ENCODE peak calls at places on chromosomes 6 and 20, in ten cellular contexts. One of them, this sample, is unnamed.

GRCh38 chr6:6918216-6918983 is 189.4 kb upstream of the RREB1 start:
- DNase-seq in GM12865: peak; percentile 89
- DNase-seq in heart right ventricle: no peak
- DNase-seq in AG10803: peak; percentile 64
- DNase-seq in naive thymus-derived CD4-positive, alpha-beta T cell: no peak
- DNase-seq in dorsolateral prefrontal cortex: peak; percentile 79
- DNase-seq in tibial artery: no peak
- DNase-seq in BE2C: no peak
- DNase-seq in AG04449: no peak
- DNase-seq in thyroid gland: no peak
- DNase-seq in this sample: peak; percentile 71

GRCh38 chr6:108609276-108609769 is 48.6 kb downstream of the FOXO3 start:
- DNase-seq in heart right ventricle: no peak
- DNase-seq in tibial artery: peak; percentile 30
- DNase-seq in dorsolateral prefrontal cortex: no peak
- DNase-seq in AG04449: no peak
- DNase-seq in AG10803: peak; percentile 81
- DNase-seq in naive thymus-derived CD4-positive, alpha-beta T cell: no peak
- DNase-seq in BE2C: no peak
- DNase-seq in thyroid gland: no peak
- DNase-seq in GM12865: no peak
- DNase-seq in this sample: no peak

GRCh38 chr6:142377112-142377848 is 75.5 kb downstream of the ADGRG6 start:
- DNase-seq in AG04449: no peak
- DNase-seq in thyroid gland: no peak
- DNase-seq in dorsolateral prefrontal cortex: no peak
- DNase-seq in tibial artery: no peak
- DNase-seq in BE2C: peak; percentile 16
- DNase-seq in AG10803: no peak
- DNase-seq in GM12865: no peak
- DNase-seq in heart right ventricle: peak; percentile 9
- DNase-seq in naive thymus-derived CD4-positive, alpha-beta T cell: no peak
- DNase-seq in this sample: no peak

GRCh38 chr6:93786474-93787330 is 367.3 kb upstream of the EPHA7 start:
- DNase-seq in naive thymus-derived CD4-positive, alpha-beta T cell: no peak
- DNase-seq in AG04449: no peak
- DNase-seq in thyroid gland: no peak
- DNase-seq in GM12865: no peak
- DNase-seq in dorsolateral prefrontal cortex: no peak
- DNase-seq in tibial artery: no peak
- DNase-seq in AG10803: no peak
- DNase-seq in BE2C: no peak
- DNase-seq in heart right ventricle: no peak
- DNase-seq in this sample: no peak

GRCh38 chr6:2961971-2962370 is 9.4 kb downstream of the SERPINB6 start:
- DNase-seq in AG10803: no peak
- DNase-seq in tibial artery: no peak
- DNase-seq in dorsolateral prefrontal cortex: no peak
- DNase-seq in thyroid gland: no peak
- DNase-seq in GM12865: no peak
- DNase-seq in AG04449: no peak
- DNase-seq in heart right ventricle: no peak
- DNase-seq in BE2C: no peak
- DNase-seq in naive thymus-derived CD4-positive, alpha-beta T cell: no peak
- DNase-seq in this sample: no peak

GRCh38 chr20:48722002-48722731 is 105.6 kb downstream of the PREX1 start:
- DNase-seq in GM12865: peak; percentile 81
- DNase-seq in thyroid gland: peak; percentile 13
- DNase-seq in tibial artery: peak; percentile 82
- DNase-seq in heart right ventricle: no peak
- DNase-seq in AG10803: peak; percentile 81
- DNase-seq in dorsolateral prefrontal cortex: no peak
- DNase-seq in AG04449: no peak
- DNase-seq in BE2C: no peak
- DNase-seq in naive thymus-derived CD4-positive, alpha-beta T cell: no peak
- DNase-seq in this sample: no peak

GRCh38 chr20:20148774-20149173 is 96.4 kb downstream of the CFAP61 start:
- DNase-seq in AG04449: no peak
- DNase-seq in AG10803: no peak
- DNase-seq in naive thymus-derived CD4-positive, alpha-beta T cell: no peak
- DNase-seq in tibial artery: no peak
- DNase-seq in dorsolateral prefrontal cortex: no peak
- DNase-seq in heart right ventricle: no peak
- DNase-seq in BE2C: no peak
- DNase-seq in thyroid gland: no peak
- DNase-seq in GM12865: no peak
- DNase-seq in this sample: no peak

GRCh38 chr6:122289721-122290501 is 109.5 kb upstream of the HSF2 start:
- DNase-seq in thyroid gland: no peak
- DNase-seq in AG04449: no peak
- DNase-seq in naive thymus-derived CD4-positive, alpha-beta T cell: no peak
- DNase-seq in BE2C: no peak
- DNase-seq in AG10803: peak; percentile 14
- DNase-seq in GM12865: no peak
- DNase-seq in heart right ventricle: no peak
- DNase-seq in tibial artery: no peak
- DNase-seq in dorsolateral prefrontal cortex: no peak
- DNase-seq in this sample: peak; percentile 23

GRCh38 chr6:143620461-143620860 is 57.3 kb upstream of the PHACTR2 start:
- DNase-seq in GM12865: no peak
- DNase-seq in BE2C: no peak
- DNase-seq in heart right ventricle: no peak
- DNase-seq in thyroid gland: no peak
- DNase-seq in naive thymus-derived CD4-positive, alpha-beta T cell: no peak
- DNase-seq in AG10803: peak; percentile 60
- DNase-seq in tibial artery: no peak
- DNase-seq in dorsolateral prefrontal cortex: no peak
- DNase-seq in AG04449: peak; percentile 23
- DNase-seq in this sample: peak; percentile 39

GRCh38 chr6:134543128-134543527 is 225.2 kb upstream of the SGK1 start:
- DNase-seq in heart right ventricle: no peak
- DNase-seq in thyroid gland: no peak
- DNase-seq in BE2C: no peak
- DNase-seq in GM12865: no peak
- DNase-seq in dorsolateral prefrontal cortex: no peak
- DNase-seq in AG04449: no peak
- DNase-seq in AG10803: no peak
- DNase-seq in naive thymus-derived CD4-positive, alpha-beta T cell: peak; percentile 30
- DNase-seq in tibial artery: no peak
- DNase-seq in this sample: no peak

GRCh38 chr6:134539865-134540323 is 222.0 kb upstream of the SGK1 start:
- DNase-seq in naive thymus-derived CD4-positive, alpha-beta T cell: peak; percentile 31
- DNase-seq in heart right ventricle: no peak
- DNase-seq in BE2C: peak; percentile 17
- DNase-seq in AG10803: no peak
- DNase-seq in dorsolateral prefrontal cortex: no peak
- DNase-seq in thyroid gland: no peak
- DNase-seq in GM12865: no peak
- DNase-seq in tibial artery: no peak
- DNase-seq in AG04449: no peak
- DNase-seq in this sample: no peak

GRCh38 chr6:134537146-134537555 is 219.2 kb upstream of the SGK1 start:
- DNase-seq in heart right ventricle: no peak
- DNase-seq in BE2C: no peak
- DNase-seq in tibial artery: no peak
- DNase-seq in AG10803: peak; percentile 90
- DNase-seq in AG04449: peak; percentile 92
- DNase-seq in dorsolateral prefrontal cortex: no peak
- DNase-seq in thyroid gland: no peak
- DNase-seq in GM12865: no peak
- DNase-seq in naive thymus-derived CD4-positive, alpha-beta T cell: no peak
- DNase-seq in this sample: no peak

GRCh38 chr6:134544737-134545136 is 226.8 kb upstream of the SGK1 start:
- DNase-seq in heart right ventricle: no peak
- DNase-seq in GM12865: no peak
- DNase-seq in tibial artery: no peak
- DNase-seq in AG04449: no peak
- DNase-seq in thyroid gland: no peak
- DNase-seq in BE2C: no peak
- DNase-seq in naive thymus-derived CD4-positive, alpha-beta T cell: no peak
- DNase-seq in dorsolateral prefrontal cortex: no peak
- DNase-seq in AG10803: no peak
- DNase-seq in this sample: no peak

GRCh38 chr6:134541001-134541400 is 223.1 kb upstream of the SGK1 start:
- DNase-seq in GM12865: no peak
- DNase-seq in AG04449: no peak
- DNase-seq in naive thymus-derived CD4-positive, alpha-beta T cell: no peak
- DNase-seq in tibial artery: no peak
- DNase-seq in heart right ventricle: no peak
- DNase-seq in thyroid gland: no peak
- DNase-seq in dorsolateral prefrontal cortex: no peak
- DNase-seq in BE2C: no peak
- DNase-seq in AG10803: no peak
- DNase-seq in this sample: no peak
- H3K4me3 ChIP-seq in GM12865: no peak overlapping the region
- H3K4me3 ChIP-seq in AG04449: no peak overlapping the region
- H3K4me3 ChIP-seq in naive thymus-derived CD4-positive, alpha-beta T cell: no peak overlapping the region
- H3K4me3 ChIP-seq in tibial artery: no peak overlapping the region
- H3K4me3 ChIP-seq in heart right ventricle: no peak overlapping the region
- H3K4me3 ChIP-seq in thyroid gland: no peak overlapping the region
- H3K4me3 ChIP-seq in dorsolateral prefrontal cortex: no peak overlapping the region
- H3K4me3 ChIP-seq in BE2C: no peak overlapping the region
- H3K4me3 ChIP-seq in AG10803: no peak overlapping the region
- H3K4me3 ChIP-seq in this sample: no peak overlapping the region

DNA sequence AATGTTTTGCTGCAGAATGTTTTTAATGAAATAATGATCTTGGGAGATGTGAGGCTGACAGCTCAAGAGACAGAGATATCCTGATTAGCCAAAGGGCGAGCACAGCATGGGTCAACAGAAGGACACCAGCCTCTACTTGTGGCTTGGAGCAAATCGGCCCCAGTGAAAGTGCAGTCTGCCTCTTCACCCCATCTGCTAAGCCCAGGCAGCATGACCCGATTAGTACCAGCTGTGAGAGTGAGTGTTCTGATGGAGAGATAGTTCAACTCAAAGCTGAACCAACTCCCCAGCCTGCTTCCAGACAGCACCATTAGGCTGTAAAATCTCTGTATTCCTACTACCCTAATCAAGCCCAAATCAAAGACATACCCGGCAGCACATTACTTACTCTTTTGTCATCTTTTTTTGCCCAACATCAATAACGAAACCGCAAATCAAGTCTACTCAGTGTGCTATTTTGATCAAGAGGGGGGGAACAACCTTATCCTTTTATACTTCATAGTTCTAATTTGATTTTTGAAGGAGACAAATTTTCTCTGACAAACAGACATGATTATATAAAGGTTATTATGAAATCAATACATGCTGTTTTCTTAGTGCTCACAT is 514.1 kb upstream of the NRSN1 start:
- DNase-seq in heart right ventricle: no peak
- DNase-seq in AG04449: no peak
- DNase-seq in AG10803: no peak
- DNase-seq in thyroid gland: no peak
- DNase-seq in tibial artery: no peak
- DNase-seq in BE2C: peak; percentile 74
- DNase-seq in GM12865: no peak
- DNase-seq in naive thymus-derived CD4-positive, alpha-beta T cell: no peak
- DNase-seq in dorsolateral prefrontal cortex: no peak
- DNase-seq in this sample: no peak
- H3K4me3 ChIP-seq in heart right ventricle: no peak overlapping the region
- H3K4me3 ChIP-seq in AG04449: no peak overlapping the region
- H3K4me3 ChIP-seq in AG10803: no peak overlapping the region
- H3K4me3 ChIP-seq in thyroid gland: no peak overlapping the region
- H3K4me3 ChIP-seq in tibial artery: no peak overlapping the region
- H3K4me3 ChIP-seq in BE2C: peak overlapping the region; percentile 6
- H3K4me3 ChIP-seq in GM12865: no peak overlapping the region
- H3K4me3 ChIP-seq in naive thymus-derived CD4-positive, alpha-beta T cell: no peak overlapping the region
- H3K4me3 ChIP-seq in dorsolateral prefrontal cortex: no peak overlapping the region
- H3K4me3 ChIP-seq in this sample: no peak overlapping the region

GRCh38 chr6:96391776-96392175 is 129.8 kb upstream of the UFL1 start:
- DNase-seq in heart right ventricle: no peak
- DNase-seq in GM12865: peak; percentile 34
- DNase-seq in BE2C: peak; percentile 33
- DNase-seq in tibial artery: no peak
- DNase-seq in thyroid gland: peak; percentile 74
- DNase-seq in AG10803: no peak
- DNase-seq in dorsolateral prefrontal cortex: peak; percentile 76
- DNase-seq in AG04449: no peak
- DNase-seq in naive thymus-derived CD4-positive, alpha-beta T cell: no peak
- DNase-seq in this sample: peak; percentile 11
- H3K4me3 ChIP-seq in heart right ventricle: no peak overlapping the region
- H3K4me3 ChIP-seq in GM12865: no peak overlapping the region
- H3K4me3 ChIP-seq in BE2C: no peak overlapping the region
- H3K4me3 ChIP-seq in tibial artery: no peak overlapping the region
- H3K4me3 ChIP-seq in thyroid gland: no peak overlapping the region
- H3K4me3 ChIP-seq in AG10803: no peak overlapping the region
- H3K4me3 ChIP-seq in dorsolateral prefrontal cortex: peak overlapping the region; percentile 6
- H3K4me3 ChIP-seq in AG04449: no peak overlapping the region
- H3K4me3 ChIP-seq in naive thymus-derived CD4-positive, alpha-beta T cell: no peak overlapping the region
- H3K4me3 ChIP-seq in this sample: peak overlapping the region; percentile 30

DNA sequence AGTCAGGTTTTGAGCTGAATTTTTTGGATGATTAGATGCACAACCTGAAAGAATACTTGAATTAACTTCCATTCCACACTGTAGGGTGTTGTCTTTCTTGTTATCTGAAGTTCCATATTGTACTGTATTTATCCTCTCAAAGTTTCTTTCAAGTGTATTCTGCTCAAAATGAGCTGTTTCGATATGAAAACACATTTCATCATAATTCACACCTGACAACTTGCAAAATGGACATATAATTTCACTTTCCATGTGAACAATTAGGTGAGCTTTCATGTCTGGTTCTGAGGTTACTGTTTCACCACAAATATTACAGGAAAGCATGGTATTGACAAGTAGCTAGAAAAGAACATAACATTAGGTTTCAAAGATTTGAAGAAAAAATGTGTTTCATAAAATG is 1.7 kb downstream of the ZUP1 start:
- DNase-seq in thyroid gland: no peak
- DNase-seq in heart right ventricle: no peak
- DNase-seq in naive thymus-derived CD4-positive, alpha-beta T cell: no peak
- DNase-seq in tibial artery: no peak
- DNase-seq in AG10803: no peak
- DNase-seq in BE2C: no peak
- DNase-seq in GM12865: peak; percentile 73
- DNase-seq in dorsolateral prefrontal cortex: no peak
- DNase-seq in AG04449: no peak
- DNase-seq in this sample: no peak
- H3K4me3 ChIP-seq in thyroid gland: no peak overlapping the region
- H3K4me3 ChIP-seq in heart right ventricle: no peak overlapping the region
- H3K4me3 ChIP-seq in naive thymus-derived CD4-positive, alpha-beta T cell: no peak overlapping the region
- H3K4me3 ChIP-seq in tibial artery: no peak overlapping the region
- H3K4me3 ChIP-seq in AG10803: no peak overlapping the region
- H3K4me3 ChIP-seq in BE2C: no peak overlapping the region
- H3K4me3 ChIP-seq in GM12865: peak overlapping the region; percentile 93
- H3K4me3 ChIP-seq in dorsolateral prefrontal cortex: no peak overlapping the region
- H3K4me3 ChIP-seq in AG04449: no peak overlapping the region
- H3K4me3 ChIP-seq in this sample: no peak overlapping the region

GRCh38 chr6:45427632-45428031 is 49.9 kb upstream of the SUPT3H start:
- DNase-seq in thyroid gland: no peak
- DNase-seq in AG04449: no peak
- DNase-seq in BE2C: no peak
- DNase-seq in tibial artery: no peak
- DNase-seq in heart right ventricle: no peak
- DNase-seq in dorsolateral prefrontal cortex: no peak
- DNase-seq in AG10803: no peak
- DNase-seq in GM12865: no peak
- DNase-seq in naive thymus-derived CD4-positive, alpha-beta T cell: no peak
- DNase-seq in this sample: no peak
- H3K4me3 ChIP-seq in thyroid gland: no peak overlapping the region
- H3K4me3 ChIP-seq in AG04449: no peak overlapping the region
- H3K4me3 ChIP-seq in BE2C: no peak overlapping the region
- H3K4me3 ChIP-seq in tibial artery: no peak overlapping the region
- H3K4me3 ChIP-seq in heart right ventricle: no peak overlapping the region
- H3K4me3 ChIP-seq in dorsolateral prefrontal cortex: no peak overlapping the region
- H3K4me3 ChIP-seq in AG10803: no peak overlapping the region
- H3K4me3 ChIP-seq in GM12865: no peak overlapping the region
- H3K4me3 ChIP-seq in naive thymus-derived CD4-positive, alpha-beta T cell: no peak overlapping the region
- H3K4me3 ChIP-seq in this sample: no peak overlapping the region

This sample was measured in retinal pigment epithelial cell.